ENCODE peak calls at places on chromosomes 4 and X, in eight cellular contexts. One of them, this sample, is unnamed.

GRCh38 chr4:40354158-40354557 is 19.0 kb downstream of the CHRNA9 start:
- DNase-seq in ascending aorta: no peak
- DNase-seq in spleen: no peak
- DNase-seq in PC-3: no peak
- DNase-seq in suprapubic skin: no peak
- DNase-seq in cardiac muscle cell: no peak
- DNase-seq in HL-60: no peak
- DNase-seq in fibroblast of pulmonary artery: no peak
- DNase-seq in this sample: no peak

GRCh38 chr4:37068580-37068979 is 176.0 kb upstream of the NWD2 start:
- DNase-seq in ascending aorta: no peak
- DNase-seq in spleen: no peak
- DNase-seq in PC-3: no peak
- DNase-seq in suprapubic skin: no peak
- DNase-seq in cardiac muscle cell: no peak
- DNase-seq in HL-60: no peak
- DNase-seq in fibroblast of pulmonary artery: no peak
- DNase-seq in this sample: no peak

GRCh38 chr4:88599298-88599697 is 7.0 kb downstream of the HERC3 start:
- DNase-seq in ascending aorta: no peak
- DNase-seq in spleen: no peak
- DNase-seq in PC-3: peak
- DNase-seq in suprapubic skin: no peak
- DNase-seq in cardiac muscle cell: peak
- DNase-seq in HL-60: no peak
- DNase-seq in fibroblast of pulmonary artery: peak
- DNase-seq in this sample: no peak

GRCh38 chr4:654871-655734 is 19.0 kb downstream of the ATP5ME start:
- DNase-seq in ascending aorta: no peak
- DNase-seq in spleen: peak
- DNase-seq in PC-3: no peak
- DNase-seq in suprapubic skin: no peak
- DNase-seq in cardiac muscle cell: no peak
- DNase-seq in HL-60: no peak
- DNase-seq in fibroblast of pulmonary artery: no peak
- DNase-seq in this sample: no peak

GRCh38 chr4:3335385-3335784 is 42.6 kb downstream of the RGS12 start:
- DNase-seq in ascending aorta: no peak
- DNase-seq in spleen: no peak
- DNase-seq in PC-3: no peak
- DNase-seq in suprapubic skin: no peak
- DNase-seq in cardiac muscle cell: no peak
- DNase-seq in HL-60: no peak
- DNase-seq in fibroblast of pulmonary artery: no peak
- DNase-seq in this sample: no peak

GRCh38 chr4:1871471-1872021 is 353 bp downstream of the NSD2 start:
- DNase-seq in ascending aorta: no peak
- DNase-seq in spleen: peak
- DNase-seq in PC-3: no peak
- DNase-seq in suprapubic skin: no peak
- DNase-seq in cardiac muscle cell: peak
- DNase-seq in HL-60: no peak
- DNase-seq in fibroblast of pulmonary artery: no peak
- DNase-seq in this sample: no peak

GRCh38 chr4:4780634-4781287 is 78.7 kb upstream of the MSX1 start:
- DNase-seq in ascending aorta: no peak
- DNase-seq in spleen: no peak
- DNase-seq in PC-3: peak
- DNase-seq in suprapubic skin: no peak
- DNase-seq in cardiac muscle cell: peak
- DNase-seq in HL-60: no peak
- DNase-seq in fibroblast of pulmonary artery: peak
- DNase-seq in this sample: no peak

GRCh38 chr4:112517067-112517588 is 1.1 kb upstream of the NEUROG2 start:
- DNase-seq in ascending aorta: no peak
- DNase-seq in spleen: no peak
- DNase-seq in PC-3: no peak
- DNase-seq in suprapubic skin: no peak
- DNase-seq in cardiac muscle cell: no peak
- DNase-seq in HL-60: no peak
- DNase-seq in fibroblast of pulmonary artery: no peak
- DNase-seq in this sample: no peak

GRCh38 chr4:114598191-114599121 is at the start of gene UGT8:
- DNase-seq in ascending aorta: no peak
- DNase-seq in spleen: peak
- DNase-seq in PC-3: peak
- DNase-seq in suprapubic skin: no peak
- DNase-seq in cardiac muscle cell: peak
- DNase-seq in HL-60: no peak
- DNase-seq in fibroblast of pulmonary artery: peak
- DNase-seq in this sample: no peak

GRCh38 chr4:182492456-182492855 is 249.3 kb downstream of the TENM3 start:
- DNase-seq in ascending aorta: no peak
- DNase-seq in spleen: no peak
- DNase-seq in PC-3: no peak
- DNase-seq in suprapubic skin: no peak
- DNase-seq in cardiac muscle cell: peak
- DNase-seq in HL-60: no peak
- DNase-seq in fibroblast of pulmonary artery: peak
- DNase-seq in this sample: peak

GRCh38 chr4:55249476-55249875 is 96.6 kb upstream of the SRD5A3 start:
- DNase-seq in ascending aorta: no peak
- DNase-seq in spleen: no peak
- DNase-seq in PC-3: no peak
- DNase-seq in suprapubic skin: no peak
- DNase-seq in cardiac muscle cell: no peak
- DNase-seq in HL-60: no peak
- DNase-seq in fibroblast of pulmonary artery: no peak
- DNase-seq in this sample: no peak

GRCh38 chr4:8939887-8940742 is 68.5 kb upstream of the HMX1 start:
- DNase-seq in ascending aorta: no peak
- DNase-seq in spleen: peak
- DNase-seq in PC-3: no peak
- DNase-seq in suprapubic skin: no peak
- DNase-seq in cardiac muscle cell: no peak
- DNase-seq in HL-60: no peak
- DNase-seq in fibroblast of pulmonary artery: no peak
- DNase-seq in this sample: no peak

GRCh38 chr4:124459196-124459921 is 253.2 kb downstream of the ANKRD50 start:
- DNase-seq in ascending aorta: no peak
- DNase-seq in spleen: no peak
- DNase-seq in PC-3: no peak
- DNase-seq in suprapubic skin: no peak
- DNase-seq in cardiac muscle cell: peak
- DNase-seq in HL-60: no peak
- DNase-seq in fibroblast of pulmonary artery: no peak
- DNase-seq in this sample: no peak

GRCh38 chr4:133148690-133149363 is at the start of gene PCDH10:
- DNase-seq in ascending aorta: peak
- DNase-seq in spleen: peak
- DNase-seq in PC-3: peak
- DNase-seq in suprapubic skin: peak
- DNase-seq in cardiac muscle cell: peak
- DNase-seq in HL-60: no peak
- DNase-seq in fibroblast of pulmonary artery: peak
- DNase-seq in this sample: peak

GRCh38 chrX:40996886-40997530 is 88.2 kb upstream of the USP9X start:
- DNase-seq in ascending aorta: no peak
- DNase-seq in spleen: no peak
- DNase-seq in PC-3: peak
- DNase-seq in suprapubic skin: no peak
- DNase-seq in cardiac muscle cell: peak
- DNase-seq in HL-60: peak
- DNase-seq in fibroblast of pulmonary artery: peak
- DNase-seq in this sample: peak

GRCh38 chrX:154025230-154025629 is 5.5 kb upstream of the IRAK1 start:
- DNase-seq in ascending aorta: no peak
- DNase-seq in spleen: no peak
- DNase-seq in PC-3: no peak
- DNase-seq in suprapubic skin: no peak
- DNase-seq in cardiac muscle cell: no peak
- DNase-seq in HL-60: no peak
- DNase-seq in fibroblast of pulmonary artery: no peak
- DNase-seq in this sample: no peak

GRCh38 chr4:109942292-109942926 is 29.7 kb downstream of the EGF start:
- DNase-seq in ascending aorta: no peak
- DNase-seq in spleen: no peak
- DNase-seq in PC-3: no peak
- DNase-seq in suprapubic skin: no peak
- DNase-seq in cardiac muscle cell: peak
- DNase-seq in HL-60: no peak
- DNase-seq in fibroblast of pulmonary artery: no peak
- DNase-seq in this sample: no peak

GRCh38 chr4:126627255-126627654 is 1005.5 kb upstream of the INTU start:
- DNase-seq in ascending aorta: no peak
- DNase-seq in spleen: no peak
- DNase-seq in PC-3: peak
- DNase-seq in suprapubic skin: no peak
- DNase-seq in cardiac muscle cell: peak
- DNase-seq in HL-60: no peak
- DNase-seq in fibroblast of pulmonary artery: peak
- DNase-seq in this sample: no peak

GRCh38 chrX:134373736-134374135 is 86.2 kb upstream of the HPRT1 start:
- DNase-seq in ascending aorta: no peak
- DNase-seq in spleen: no peak
- DNase-seq in PC-3: no peak
- DNase-seq in suprapubic skin: no peak
- DNase-seq in cardiac muscle cell: no peak
- DNase-seq in HL-60: no peak
- DNase-seq in fibroblast of pulmonary artery: no peak
- DNase-seq in this sample: no peak

GRCh38 chr4:139761461-139761860 is 95.8 kb downstream of the MGST2 start:
- DNase-seq in ascending aorta: no peak
- DNase-seq in spleen: no peak
- DNase-seq in PC-3: peak
- DNase-seq in suprapubic skin: peak
- DNase-seq in cardiac muscle cell: no peak
- DNase-seq in HL-60: no peak
- DNase-seq in fibroblast of pulmonary artery: peak
- DNase-seq in this sample: no peak

GRCh38 chrX:31223817-31224216 is 152.0 kb upstream of the FTHL17 start:
- DNase-seq in ascending aorta: no peak
- DNase-seq in spleen: no peak
- DNase-seq in PC-3: no peak
- DNase-seq in suprapubic skin: no peak
- DNase-seq in cardiac muscle cell: peak
- DNase-seq in HL-60: no peak
- DNase-seq in fibroblast of pulmonary artery: peak
- DNase-seq in this sample: no peak

GRCh38 chr4:87219648-87220093 is 747 bp downstream of the KLHL8 start:
- DNase-seq in ascending aorta: no peak
- DNase-seq in spleen: peak
- DNase-seq in PC-3: peak
- DNase-seq in suprapubic skin: no peak
- DNase-seq in cardiac muscle cell: peak
- DNase-seq in HL-60: no peak
- DNase-seq in fibroblast of pulmonary artery: peak
- DNase-seq in this sample: no peak
- TF ChIP-seq CTCF in ascending aorta: peak
- TF ChIP-seq CTCF in spleen: peak
- TF ChIP-seq CTCF in PC-3: peak
- TF ChIP-seq CTCF in suprapubic skin: no peak
- TF ChIP-seq CTCF in cardiac muscle cell: peak
- TF ChIP-seq CTCF in HL-60: no peak
- TF ChIP-seq CTCF in fibroblast of pulmonary artery: peak
- TF ChIP-seq CTCF in this sample: peak

DNA sequence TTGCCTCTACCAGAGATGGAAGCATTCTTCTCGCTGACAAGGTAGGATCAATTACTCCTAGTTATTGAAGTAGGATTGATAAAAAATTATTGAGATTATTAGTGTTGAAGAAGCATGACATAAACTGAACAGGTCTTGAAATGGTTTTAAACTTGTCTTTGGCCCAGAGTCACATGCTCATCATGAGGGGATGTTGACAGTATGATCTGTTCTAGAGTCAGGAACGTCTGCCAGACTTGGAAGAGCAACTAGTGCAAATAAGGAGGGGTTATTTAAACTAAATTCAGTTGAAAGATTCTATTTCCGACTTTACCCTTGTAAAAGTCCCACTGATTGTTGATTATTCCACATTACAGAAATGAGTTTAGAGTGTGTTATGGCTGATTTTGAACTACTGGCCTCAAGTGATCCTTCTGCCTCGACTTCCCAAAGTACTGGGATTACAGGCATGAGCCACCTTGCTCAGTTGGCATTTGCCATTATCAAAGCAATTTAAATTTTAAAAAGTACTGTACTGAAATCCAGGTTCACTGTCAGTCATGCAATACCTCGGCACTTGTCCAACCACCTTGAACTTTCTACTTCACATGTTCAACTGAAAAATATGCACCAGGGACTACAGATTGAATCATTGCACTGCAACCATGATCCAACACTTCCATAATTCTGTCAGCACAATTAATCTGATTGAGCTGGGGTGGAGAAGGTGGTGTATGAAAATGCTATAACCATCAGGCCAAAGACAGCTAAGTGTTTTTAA is 19.7 kb downstream of the FABP2 start:
- DNase-seq in ascending aorta: no peak
- DNase-seq in spleen: no peak
- DNase-seq in PC-3: peak
- DNase-seq in suprapubic skin: no peak
- DNase-seq in cardiac muscle cell: no peak
- DNase-seq in HL-60: no peak
- DNase-seq in fibroblast of pulmonary artery: no peak
- DNase-seq in this sample: no peak
- H3K4me3 ChIP-seq in ascending aorta: no peak
- H3K4me3 ChIP-seq in spleen: no peak
- H3K4me3 ChIP-seq in PC-3: no peak
- H3K4me3 ChIP-seq in suprapubic skin: no peak
- H3K4me3 ChIP-seq in cardiac muscle cell: no peak
- H3K4me3 ChIP-seq in HL-60: no peak
- H3K4me3 ChIP-seq in fibroblast of pulmonary artery: no peak
- H3K4me3 ChIP-seq in this sample: no peak

DNA sequence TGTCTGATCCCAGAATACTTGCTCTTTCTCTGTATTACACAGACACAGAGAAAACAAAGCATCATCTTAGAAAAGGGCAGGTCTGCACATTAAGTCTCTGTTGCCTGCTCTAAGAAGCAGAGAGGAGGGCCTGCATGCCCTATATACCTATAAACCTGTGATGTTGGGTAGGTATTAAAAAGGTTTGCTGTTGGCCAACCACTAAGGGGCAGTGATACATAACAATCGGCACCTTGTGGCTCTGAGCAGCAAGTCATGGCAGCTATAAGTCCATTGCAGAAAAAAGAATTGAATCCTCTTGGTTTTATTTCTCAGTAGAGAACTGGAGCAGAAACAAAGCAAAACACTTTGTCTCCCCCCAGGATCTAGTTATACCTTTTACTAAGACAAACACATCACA is 1364.4 kb downstream of the STIM2 start:
- DNase-seq in ascending aorta: no peak
- DNase-seq in spleen: no peak
- DNase-seq in PC-3: peak
- DNase-seq in suprapubic skin: no peak
- DNase-seq in cardiac muscle cell: peak
- DNase-seq in HL-60: no peak
- DNase-seq in fibroblast of pulmonary artery: peak
- DNase-seq in this sample: no peak
- TF ChIP-seq CTCF in ascending aorta: no peak
- TF ChIP-seq CTCF in spleen: no peak
- TF ChIP-seq CTCF in PC-3: peak
- TF ChIP-seq CTCF in suprapubic skin: no peak
- TF ChIP-seq CTCF in cardiac muscle cell: peak
- TF ChIP-seq CTCF in HL-60: no peak
- TF ChIP-seq CTCF in fibroblast of pulmonary artery: peak
- TF ChIP-seq CTCF in this sample: peak

GRCh38 chr4:146161243-146161642 is 14.3 kb upstream of the LSM6 start:
- DNase-seq in ascending aorta: no peak
- DNase-seq in spleen: no peak
- DNase-seq in PC-3: no peak
- DNase-seq in suprapubic skin: no peak
- DNase-seq in cardiac muscle cell: no peak
- DNase-seq in HL-60: no peak
- DNase-seq in fibroblast of pulmonary artery: no peak
- DNase-seq in this sample: no peak
- H3K4me3 ChIP-seq in ascending aorta: no peak
- H3K4me3 ChIP-seq in spleen: no peak
- H3K4me3 ChIP-seq in PC-3: no peak
- H3K4me3 ChIP-seq in suprapubic skin: no peak
- H3K4me3 ChIP-seq in cardiac muscle cell: no peak
- H3K4me3 ChIP-seq in HL-60: no peak
- H3K4me3 ChIP-seq in fibroblast of pulmonary artery: no peak
- H3K4me3 ChIP-seq in this sample: no peak

This sample was measured in astrocyte of the cerebellum.